ENCODE peak calls at places on chromosome 14, in five cellular contexts. P is activated naive CD4-positive, alpha-beta T cell treated with anti-CD3 and anti-CD28 coated beads, Interleukin-2, amount 10 ng/mL, durations not matched to agents 7 days and 5 days; L is iris pigment epithelial cell; R is stomach; D is NCI-H2081. B is an unnamed sample.
A peak's percentile ranks its signal among the peaks of the same experiment; 100 is the strongest.

GRCh38 chr14:71165650-71166049 is 258.4 kb downstream of the PCNX1 start:
- DNase-seq in L (no peak), P (no peak), R (no peak), D (no peak), B (peak; percentile 67)

GRCh38 chr14:68147331-68147730 is 327.8 kb downstream of the RAD51B start:
- DNase-seq in R (no peak), L (peak; percentile 45), D (no peak), P (no peak), B (peak; percentile 45)

GRCh38 chr14:26841920-26842741 is 244.3 kb upstream of the NOVA1 start:
- DNase-seq in D (no peak), R (peak; percentile 26), P (no peak), L (peak; percentile 98), B (peak; percentile 97)

GRCh38 chr14:77307099-77307496 is 13.6 kb downstream of the POMT2 start:
- DNase-seq in P (no peak), L (peak; percentile 48), R (no peak), D (no peak), B (no peak)

GRCh38 chr14:20757963-20758362 is 10.2 kb upstream of the EDDM3B start:
- DNase-seq in D (no peak), P (peak; percentile 62), L (no peak), R (no peak), B (no peak)

GRCh38 chr14:23443881-23444280 is 8.4 kb upstream of the MYH7 start:
- DNase-seq in P (no peak), L (no peak), R (no peak), D (no peak), B (no peak)

GRCh38 chr14:94050231-94050880 is 24.2 kb downstream of the OTUB2 start:
- DNase-seq in D (no peak), L (no peak), R (no peak), P (no peak), B (no peak)

GRCh38 chr14:102933618-102934231 is 11.3 kb downstream of the AMN start:
- DNase-seq in D (no peak), L (no peak), P (no peak), R (no peak), B (no peak)

GRCh38 chr14:24215495-24216344 is at the start of gene MDP1:
- DNase-seq in D (peak; percentile 76), P (peak; percentile 93), R (peak; percentile 86), L (peak; percentile 82), B (peak; percentile 77)

GRCh38 chr14:61489932-61490331 is 168.6 kb downstream of the PRKCH start:
- DNase-seq in D (no peak), L (no peak), R (no peak), P (no peak), B (no peak)

GRCh38 chr14:71703477-71703876 is 228.8 kb upstream of the RGS6 start:
- DNase-seq in P (no peak), R (no peak), D (no peak), L (peak; percentile 60), B (no peak)

GRCh38 chr14:89327771-89328212 is 89.2 kb downstream of the FOXN3 start:
- DNase-seq in L (peak; percentile 46), R (no peak), D (no peak), P (no peak), B (peak; percentile 54)

GRCh38 chr14:32345311-32345771 is 16.2 kb downstream of the AKAP6 start:
- DNase-seq in R (no peak), D (no peak), P (no peak), L (peak; percentile 62), B (peak; percentile 18)

GRCh38 chr14:95597784-95598204 is 62.9 kb downstream of the GLRX5 start:
- DNase-seq in P (no peak), L (peak; percentile 37), D (peak; percentile 17), R (no peak), B (peak; percentile 9)

GRCh38 chr14:64218344-64219240 is 75.6 kb downstream of the ESR2 start:
- DNase-seq in R (peak; percentile 78), D (no peak), L (peak; percentile 78), P (no peak), B (peak; percentile 88)

GRCh38 chr14:95275507-95275906 is 44.2 kb downstream of the CLMN start:
- DNase-seq in D (no peak), L (no peak), P (no peak), R (no peak), B (no peak)

GRCh38 chr14:47438650-47439140 is 236.7 kb downstream of the MDGA2 start:
- DNase-seq in L (peak; percentile 31), R (no peak), D (no peak), P (no peak), B (no peak)

GRCh38 chr14:91019673-91020072 is 40.8 kb downstream of the RPS6KA5 start:
- DNase-seq in L (no peak), P (no peak), D (no peak), R (no peak), B (no peak)

GRCh38 chr14:45073480-45073879 is 10.4 kb upstream of the PRPF39 start:
- DNase-seq in L (no peak), D (no peak), R (no peak), P (no peak), B (no peak)

GRCh38 chr14:104266643-104267575 is 128.5 kb downstream of the KIF26A start:
- DNase-seq in P (no peak), D (no peak), R (peak; percentile 17), L (no peak), B (no peak)

GRCh38 chr14:26531894-26532293 is 65.9 kb downstream of the NOVA1 start:
- DNase-seq in P (no peak), D (no peak), L (peak; percentile 79), R (no peak), B (peak; percentile 34)

GRCh38 chr14:70901218-70901772 is 6.0 kb upstream of the PCNX1 start:
- DNase-seq in R (no peak), P (no peak), L (peak; percentile 71), D (no peak), B (peak; percentile 50)

GRCh38 chr14:78131201-78131600 is 39.0 kb upstream of the NRXN3 start:
- DNase-seq in D (no peak), P (no peak), L (no peak), R (no peak), B (no peak)

GRCh38 chr14:63672417-63673180 is 30.9 kb upstream of the WDR89 start:
- DNase-seq in R (no peak), P (no peak), L (peak; percentile 24), D (no peak), B (no peak)

GRCh38 chr14:105865904-105866840 is 339.8 kb downstream of the TMEM121 start:
- DNase-seq in R (peak; percentile 23), L (no peak), D (no peak), P (peak; percentile 19), B (no peak)

B was measured in amniotic epithelial cell.